ENCODE peak calls at places on chromosomes 12 and 14, in six cellular contexts. G is RKO; O is Calu3; H is EL; Q is naive thymus-derived CD8-positive, alpha-beta T cell; A is colonic mucosa. E is an unnamed sample.
A peak's percentile ranks its signal among the peaks of the same experiment; 100 is the strongest.

GRCh38 chr14:100402631-100403030 is 79.5 kb downstream of the SLC25A47 start:
- DNase-seq in G (no peak), O (no peak), H (peak; percentile 42), Q (no peak), A (no peak), E (no peak)

GRCh38 chr14:53741379-53742225 is 215.0 kb downstream of the BMP4 start:
- DNase-seq in G (no peak), O (no peak), H (peak; percentile 5), Q (no peak), A (no peak), E (no peak)

GRCh38 chr12:8681129-8681902 is 16.5 kb upstream of the RIMKLB start:
- DNase-seq in G (no peak), O (peak; percentile 58), H (peak; percentile 29), Q (no peak), A (no peak), E (no peak)

GRCh38 chr12:48075833-48076232 is 30.0 kb downstream of the SENP1 start:
- DNase-seq in G (no peak), O (no peak), H (no peak), Q (no peak), A (no peak), E (no peak)

GRCh38 chr12:131362290-131363211 is 348.3 kb upstream of the SFSWAP start:
- DNase-seq in G (no peak), O (no peak), H (no peak), Q (no peak), A (no peak), E (no peak)

GRCh38 chr14:100537701-100538565 is 49.3 kb downstream of the BEGAIN start:
- DNase-seq in G (no peak), O (no peak), H (no peak), Q (no peak), A (peak; percentile 14), E (no peak)

GRCh38 chr14:66109426-66109825 is 376.7 kb upstream of the CCDC196 start:
- DNase-seq in G (no peak), O (no peak), H (no peak), Q (no peak), A (no peak), E (no peak)

GRCh38 chr12:114440450-114441383 is 34.8 kb upstream of the TBX5 start:
- DNase-seq in G (no peak), O (no peak), H (peak; percentile 43), Q (no peak), A (no peak), E (no peak)

GRCh38 chr12:124862768-124863408 is 776 bp downstream of the SCARB1 start:
- DNase-seq in G (peak; percentile 72), O (peak; percentile 22), H (peak; percentile 38), Q (no peak), A (peak; percentile 45), E (peak; percentile 26)

GRCh38 chr14:64394423-64394822 is 6.3 kb downstream of the MTHFD1 start:
- DNase-seq in G (no peak), O (no peak), H (no peak), Q (no peak), A (no peak), E (no peak)

GRCh38 chr14:100535287-100536131 is 51.7 kb downstream of the BEGAIN start:
- DNase-seq in G (no peak), O (no peak), H (no peak), Q (no peak), A (peak; percentile 16), E (no peak)

GRCh38 chr12:117151195-117152031 is 38.9 kb downstream of the FBXO21 start:
- DNase-seq in G (peak; percentile 34), O (peak; percentile 62), H (peak; percentile 41), Q (peak; percentile 20), A (peak; percentile 30), E (peak; percentile 94)

GRCh38 chr12:129696952-129697351 is 206.9 kb downstream of the TMEM132D start:
- DNase-seq in G (no peak), O (no peak), H (no peak), Q (no peak), A (no peak), E (no peak)

GRCh38 chr12:74644681-74645080 is 107.0 kb downstream of the ATXN7L3B start:
- DNase-seq in G (no peak), O (no peak), H (no peak), Q (no peak), A (no peak), E (no peak)

GRCh38 chr12:29050503-29050902 is 98.6 kb upstream of the FAR2 start:
- DNase-seq in G (no peak), O (no peak), H (no peak), Q (no peak), A (no peak), E (no peak)

GRCh38 chr14:21109377-21110260 is 8.8 kb downstream of the TMEM253 start:
- DNase-seq in G (no peak), O (no peak), H (no peak), Q (no peak), A (no peak), E (no peak)

GRCh38 chr14:105485720-105486332 is 860 bp upstream of the CRIP1 start:
- DNase-seq in G (peak; percentile 32), O (peak; percentile 84), H (no peak), Q (peak; percentile 57), A (peak; percentile 40), E (peak; percentile 78)